ENCODE peak calls at places on chromosome 10, in five cellular contexts. K, Z, N, H and M are unnamed samples.

GRCh38 chr10:30048768-30049507 is 10.4 kb downstream of the JCAD start:
- DNase-seq in K (no peak), Z (no peak), N (no peak), H (no peak), M (no peak)

GRCh38 chr10:59057350-59057749 is 119.1 kb upstream of the PHYHIPL start:
- DNase-seq in K (peak), Z (no peak), N (no peak), H (no peak), M (no peak)

GRCh38 chr10:93290661-93291354 is 191.3 kb downstream of the MYOF start:
- DNase-seq in K (no peak), Z (no peak), N (no peak), H (no peak), M (no peak)

GRCh38 chr10:132606031-132606491 is 68.5 kb downstream of the INPP5A start:
- DNase-seq in K (no peak), Z (no peak), N (no peak), H (no peak), M (no peak)

GRCh38 chr10:100654835-100655759 is 90.3 kb upstream of the PAX2 start:
- DNase-seq in K (no peak), Z (no peak), N (no peak), H (no peak), M (no peak)

GRCh38 chr10:69860290-69860689 is 58.6 kb downstream of the COL13A1 start:
- DNase-seq in K (no peak), Z (no peak), N (no peak), H (no peak), M (no peak)

GRCh38 chr10:21497177-21497807 is 28.2 kb downstream of the SKIDA1 start:
- DNase-seq in K (peak), Z (no peak), N (no peak), H (peak), M (peak)

GRCh38 chr10:32065871-32066270 is 9.6 kb upstream of the KIF5B start:
- DNase-seq in K (no peak), Z (no peak), N (no peak), H (no peak), M (no peak)

GRCh38 chr10:48275743-48276142 is 1.2 kb upstream of the FRMPD2 start:
- DNase-seq in K (no peak), Z (no peak), N (no peak), H (no peak), M (no peak)

GRCh38 chr10:48277093-48277492 is 2.6 kb upstream of the FRMPD2 start:
- DNase-seq in K (no peak), Z (no peak), N (no peak), H (no peak), M (no peak)

GRCh38 chr10:48282829-48283228 is 8.3 kb upstream of the FRMPD2 start:
- DNase-seq in K (no peak), Z (peak), N (no peak), H (no peak), M (no peak)

GRCh38 chr10:48274636-48275035 is at the start of gene FRMPD2:
- DNase-seq in K (no peak), Z (no peak), N (no peak), H (no peak), M (no peak)

DNA sequence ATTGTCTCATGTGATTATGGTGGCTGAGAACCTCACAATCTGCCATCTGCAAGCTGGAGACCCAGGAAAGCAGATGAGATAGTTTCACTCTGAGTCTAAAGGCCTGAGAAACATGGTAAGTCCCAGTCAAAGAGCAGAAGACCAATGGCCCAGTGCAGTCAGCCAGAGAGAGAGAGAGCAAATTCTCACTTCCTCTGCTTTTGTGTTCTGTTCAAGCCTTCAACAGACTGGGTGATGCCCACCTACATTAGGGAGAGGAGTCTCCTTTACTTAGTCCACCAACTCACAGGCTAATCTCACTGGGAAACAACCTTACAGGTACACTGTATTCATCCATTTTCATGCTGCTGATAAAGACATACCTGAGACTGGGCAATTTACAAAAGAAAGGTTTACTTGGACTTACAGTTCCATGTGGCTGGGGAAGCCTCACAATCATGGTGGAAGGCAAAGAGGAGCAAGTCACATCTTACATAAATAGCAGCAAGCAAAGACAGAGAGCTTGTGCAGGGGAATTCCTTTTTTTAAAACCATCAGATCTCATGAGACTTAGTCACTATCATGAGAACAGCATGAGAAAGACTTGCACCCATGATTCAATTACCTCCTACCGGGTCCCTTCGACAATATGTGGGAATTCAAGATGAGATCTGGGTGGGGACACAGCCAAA is 4.7 kb upstream of the FRMPD2 start:
- DNase-seq in K (no peak), Z (peak), N (no peak), H (no peak), M (no peak)
- TF ChIP-seq JUND in K (no peak), Z (peak), N (no peak), H (no peak), M (no peak)

GRCh38 chr10:80133221-80133620 is 691 bp downstream of the PLAC9 start:
- DNase-seq in K (no peak), Z (no peak), N (no peak), H (no peak), M (no peak)

GRCh38 chr10:80137926-80138325 is 5.4 kb downstream of the PLAC9 start:
- DNase-seq in K (no peak), Z (no peak), N (no peak), H (no peak), M (no peak)

GRCh38 chr10:80139290-80139689 is 6.8 kb downstream of the PLAC9 start:
- DNase-seq in K (no peak), Z (no peak), N (no peak), H (no peak), M (no peak)

GRCh38 chr10:80137031-80137712 is 4.6 kb downstream of the PLAC9 start:
- DNase-seq in K (no peak), Z (no peak), N (no peak), H (no peak), M (no peak)

GRCh38 chr10:80136134-80136571 is 3.6 kb downstream of the PLAC9 start:
- DNase-seq in K (no peak), Z (no peak), N (no peak), H (no peak), M (no peak)
- TF ChIP-seq JUND in K (no peak), Z (no peak), N (no peak), H (no peak), M (no peak)

DNA sequence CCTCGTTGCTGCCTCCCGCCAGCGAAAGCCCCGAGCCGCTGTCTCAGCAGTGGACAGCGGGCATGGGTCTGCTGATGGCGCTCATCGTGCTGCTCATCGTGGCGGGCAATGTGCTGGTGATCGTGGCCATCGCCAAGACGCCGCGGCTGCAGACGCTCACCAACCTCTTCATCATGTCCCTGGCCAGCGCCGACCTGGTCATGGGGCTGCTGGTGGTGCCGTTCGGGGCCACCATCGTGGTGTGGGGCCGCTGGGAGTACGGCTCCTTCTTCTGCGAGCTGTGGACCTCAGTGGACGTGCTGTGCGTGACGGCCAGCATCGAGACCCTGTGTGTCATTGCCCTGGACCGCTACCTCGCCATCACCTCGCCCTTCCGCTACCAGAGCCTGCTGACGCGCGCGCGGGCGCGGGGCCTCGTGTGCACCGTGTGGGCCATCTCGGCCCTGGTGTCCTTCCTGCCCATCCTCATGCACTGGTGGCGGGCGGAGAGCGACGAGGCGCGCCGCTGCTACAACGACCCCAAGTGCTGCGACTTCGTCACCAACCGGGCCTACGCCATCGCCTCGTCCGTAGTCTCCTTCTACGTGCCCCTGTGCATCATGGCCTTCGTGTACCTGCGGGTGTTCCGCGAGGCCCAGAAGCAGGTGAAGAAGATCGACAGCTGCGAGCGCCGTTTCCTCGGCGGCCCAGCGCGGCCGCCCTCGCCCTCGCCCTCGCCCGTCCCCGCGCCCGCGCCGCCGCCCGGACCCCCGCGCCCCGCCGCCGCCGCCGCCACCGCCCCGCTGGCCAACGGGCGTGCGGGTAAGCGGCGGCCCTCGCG is 795 bp downstream of the ADRB1 start:
- DNase-seq in K (no peak), Z (no peak), N (no peak), H (no peak), M (no peak)
- TF ChIP-seq JUND in K (no peak), Z (no peak), N (no peak), H (no peak), M (no peak)

GRCh38 chr10:14560274-14560673 is 214.4 kb downstream of the FAM107B start:
- DNase-seq in K (no peak), Z (no peak), N (no peak), H (peak), M (peak)
- TF ChIP-seq JUND in K (no peak), Z (no peak), N (no peak), H (no peak), M (no peak)

DNA sequence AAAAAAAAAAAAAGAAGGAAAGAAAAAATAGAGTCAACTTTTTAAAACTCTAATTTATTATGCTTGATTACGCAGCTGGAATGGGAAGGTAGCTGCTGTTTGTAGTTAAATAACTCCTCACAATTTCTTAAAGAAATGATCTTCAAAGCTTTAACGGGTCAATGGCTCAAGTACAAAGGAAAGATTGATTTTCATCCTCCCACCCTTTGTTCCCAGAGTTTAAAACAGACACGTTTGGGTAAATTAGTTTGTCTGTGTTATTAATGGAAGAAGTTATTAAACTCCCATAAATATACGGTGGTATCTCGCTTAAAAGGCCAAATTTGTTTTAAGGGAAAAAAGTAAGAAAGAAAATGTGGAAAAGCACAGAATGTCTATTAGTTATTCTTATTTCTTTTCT is 179.3 kb downstream of the EMX2 start:
- DNase-seq in K (no peak), Z (no peak), N (no peak), H (no peak), M (no peak)
- TF ChIP-seq JUND in K (no peak), Z (no peak), N (no peak), H (no peak), M (no peak)

DNA sequence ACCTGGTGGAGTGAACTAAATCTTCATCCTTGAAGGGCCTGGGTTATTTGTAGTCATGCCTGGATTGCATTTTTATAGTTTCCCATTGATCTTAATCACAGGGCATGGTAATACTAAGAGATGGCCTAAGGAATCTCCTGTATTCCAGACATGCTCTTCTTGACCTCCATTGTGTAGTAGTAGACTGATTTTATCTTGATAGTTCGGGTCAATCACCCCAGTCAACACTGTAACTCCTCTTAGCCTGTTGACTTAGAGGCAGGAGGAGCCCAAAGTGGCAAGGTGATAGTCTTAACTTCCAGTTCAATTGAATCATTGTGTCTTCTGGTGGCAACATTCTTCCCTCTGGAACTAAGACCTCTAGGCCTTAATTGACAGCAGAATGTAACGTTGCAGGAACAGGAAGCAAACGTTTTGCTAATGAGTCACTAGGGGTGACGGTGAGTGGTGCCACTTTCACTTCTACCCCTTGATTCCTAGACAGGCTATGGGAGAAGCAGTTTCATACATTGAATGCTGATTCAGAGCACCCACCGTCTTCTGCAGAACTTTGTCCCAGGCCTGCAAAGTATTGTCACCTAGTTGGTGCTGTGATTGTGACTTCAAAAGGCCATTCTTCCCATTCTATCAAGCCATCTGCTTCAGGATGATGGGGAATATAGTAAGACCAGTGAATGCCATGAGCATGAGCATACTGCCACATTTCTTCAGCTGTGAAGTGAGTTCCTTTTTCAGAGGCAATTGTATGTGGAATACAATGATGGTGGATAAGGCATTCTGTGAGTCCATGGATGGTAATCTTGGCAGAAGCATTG is 24.0 kb upstream of the PAPSS2 start:
- DNase-seq in K (peak), Z (peak), N (no peak), H (peak), M (no peak)
- TF ChIP-seq JUND in K (peak), Z (no peak), N (no peak), H (peak), M (no peak)

GRCh38 chr10:77715081-77715480 is 77.5 kb upstream of the KCNMA1 start:
- DNase-seq in K (peak), Z (no peak), N (peak), H (peak), M (peak)
- TF ChIP-seq JUND in K (no peak), Z (no peak), N (no peak), H (no peak), M (no peak)

GRCh38 chr10:27372095-27372494 is 131.5 kb upstream of the ACBD5 start:
- DNase-seq in K (no peak), Z (no peak), N (no peak), H (no peak), M (no peak)

GRCh38 chr10:27368706-27369105 is 128.1 kb upstream of the ACBD5 start:
- DNase-seq in K (no peak), Z (no peak), N (no peak), H (no peak), M (no peak)

GRCh38 chr10:27366769-27367168 is 126.2 kb upstream of the ACBD5 start:
- DNase-seq in K (no peak), Z (no peak), N (no peak), H (no peak), M (no peak)

GRCh38 chr10:27373566-27374160 is 130.4 kb upstream of the RAB18 start:
- DNase-seq in K (no peak), Z (no peak), N (no peak), H (no peak), M (no peak)

GRCh38 chr10:27369832-27370231 is 129.2 kb upstream of the ACBD5 start:
- DNase-seq in K (no peak), Z (no peak), N (no peak), H (no peak), M (peak)
- TF ChIP-seq JUND in K (no peak), Z (no peak), N (no peak), H (no peak), M (no peak)